ENCODE peak calls at places on chromosomes 16 and 17, in ten cellular contexts. One of them, this sample, is unnamed.
A peak's percentile ranks its signal among the peaks of the same experiment; 100 is the strongest.

GRCh38 chr17:8155341-8156173 is 3.4 kb upstream of the PER1 start:
- DNase-seq in heart right ventricle: peak; percentile 23
- DNase-seq in A549: no peak
- DNase-seq in neural progenitor cell: peak; percentile 59
- DNase-seq in heart left ventricle: no peak
- DNase-seq in neuronal stem cell: no peak
- DNase-seq in uterus: peak; percentile 39
- DNase-seq in CD8-positive, alpha-beta T cell: no peak
- DNase-seq in stomach: peak; percentile 60
- DNase-seq in dorsolateral prefrontal cortex: no peak
- DNase-seq in this sample: no peak

GRCh38 chr17:58219789-58220183 is 731 bp upstream of the MKS1 start:
- DNase-seq in uterus: no peak
- DNase-seq in heart left ventricle: no peak
- DNase-seq in stomach: no peak
- DNase-seq in dorsolateral prefrontal cortex: no peak
- DNase-seq in neural progenitor cell: no peak
- DNase-seq in A549: no peak
- DNase-seq in heart right ventricle: no peak
- DNase-seq in CD8-positive, alpha-beta T cell: no peak
- DNase-seq in neuronal stem cell: no peak
- DNase-seq in this sample: no peak

GRCh38 chr16:57721356-57721755 is 14.2 kb upstream of the KATNB1 start:
- DNase-seq in stomach: no peak
- DNase-seq in CD8-positive, alpha-beta T cell: no peak
- DNase-seq in heart left ventricle: no peak
- DNase-seq in uterus: no peak
- DNase-seq in A549: no peak
- DNase-seq in dorsolateral prefrontal cortex: no peak
- DNase-seq in heart right ventricle: no peak
- DNase-seq in neural progenitor cell: no peak
- DNase-seq in neuronal stem cell: no peak
- DNase-seq in this sample: no peak

GRCh38 chr17:42537156-42537805 is 1.2 kb downstream of the NAGLU start:
- DNase-seq in heart left ventricle: peak; percentile 26
- DNase-seq in heart right ventricle: no peak
- DNase-seq in dorsolateral prefrontal cortex: no peak
- DNase-seq in stomach: no peak
- DNase-seq in neural progenitor cell: no peak
- DNase-seq in uterus: no peak
- DNase-seq in A549: no peak
- DNase-seq in CD8-positive, alpha-beta T cell: no peak
- DNase-seq in neuronal stem cell: no peak
- DNase-seq in this sample: no peak

GRCh38 chr17:7932949-7933348 is 943 bp downstream of the CNTROB start:
- DNase-seq in stomach: peak; percentile 45
- DNase-seq in dorsolateral prefrontal cortex: no peak
- DNase-seq in heart right ventricle: no peak
- DNase-seq in uterus: peak; percentile 53
- DNase-seq in CD8-positive, alpha-beta T cell: no peak
- DNase-seq in heart left ventricle: no peak
- DNase-seq in neuronal stem cell: no peak
- DNase-seq in A549: peak; percentile 71
- DNase-seq in neural progenitor cell: peak; percentile 67
- DNase-seq in this sample: no peak

GRCh38 chr17:54992797-54993639 is 24.5 kb downstream of the STXBP4 start:
- DNase-seq in neuronal stem cell: peak; percentile 14
- DNase-seq in dorsolateral prefrontal cortex: no peak
- DNase-seq in uterus: no peak
- DNase-seq in CD8-positive, alpha-beta T cell: no peak
- DNase-seq in A549: peak; percentile 71
- DNase-seq in heart right ventricle: peak; percentile 8
- DNase-seq in neural progenitor cell: peak; percentile 63
- DNase-seq in stomach: no peak
- DNase-seq in heart left ventricle: no peak
- DNase-seq in this sample: no peak

GRCh38 chr17:550776-551175 is 163.9 kb downstream of the VPS53 start:
- DNase-seq in heart right ventricle: no peak
- DNase-seq in heart left ventricle: no peak
- DNase-seq in neuronal stem cell: no peak
- DNase-seq in stomach: no peak
- DNase-seq in dorsolateral prefrontal cortex: no peak
- DNase-seq in uterus: no peak
- DNase-seq in CD8-positive, alpha-beta T cell: no peak
- DNase-seq in A549: no peak
- DNase-seq in neural progenitor cell: no peak
- DNase-seq in this sample: no peak

GRCh38 chr16:71626858-71627213 is 852 bp downstream of the MARVELD3 start:
- DNase-seq in neural progenitor cell: peak; percentile 41
- DNase-seq in neuronal stem cell: no peak
- DNase-seq in CD8-positive, alpha-beta T cell: no peak
- DNase-seq in uterus: no peak
- DNase-seq in dorsolateral prefrontal cortex: no peak
- DNase-seq in heart left ventricle: no peak
- DNase-seq in heart right ventricle: no peak
- DNase-seq in stomach: peak; percentile 36
- DNase-seq in A549: no peak
- DNase-seq in this sample: no peak

GRCh38 chr16:30947533-30948086 is 1.3 kb upstream of the ORAI3 start:
- DNase-seq in CD8-positive, alpha-beta T cell: no peak
- DNase-seq in stomach: no peak
- DNase-seq in A549: no peak
- DNase-seq in heart right ventricle: no peak
- DNase-seq in uterus: no peak
- DNase-seq in dorsolateral prefrontal cortex: no peak
- DNase-seq in neuronal stem cell: no peak
- DNase-seq in neural progenitor cell: peak; percentile 37
- DNase-seq in heart left ventricle: no peak
- DNase-seq in this sample: no peak
- H3K4me3 ChIP-seq in CD8-positive, alpha-beta T cell: no peak overlapping the region
- H3K4me3 ChIP-seq in stomach: peak overlapping the region; percentile 69
- H3K4me3 ChIP-seq in A549: no peak overlapping the region
- H3K4me3 ChIP-seq in heart right ventricle: no peak overlapping the region
- H3K4me3 ChIP-seq in uterus: peak overlapping the region; percentile 57
- H3K4me3 ChIP-seq in dorsolateral prefrontal cortex: peak overlapping the region; percentile 87
- H3K4me3 ChIP-seq in neuronal stem cell: peak overlapping the region; percentile 70
- H3K4me3 ChIP-seq in neural progenitor cell: peak overlapping the region; percentile 96
- H3K4me3 ChIP-seq in heart left ventricle: no peak overlapping the region
- H3K4me3 ChIP-seq in this sample: no peak overlapping the region

GRCh38 chr17:81418710-81419332 is 23.6 kb downstream of the BAHCC1 start:
- DNase-seq in uterus: no peak
- DNase-seq in heart left ventricle: no peak
- DNase-seq in dorsolateral prefrontal cortex: no peak
- DNase-seq in heart right ventricle: no peak
- DNase-seq in stomach: no peak
- DNase-seq in A549: peak; percentile 84
- DNase-seq in CD8-positive, alpha-beta T cell: no peak
- DNase-seq in neuronal stem cell: no peak
- DNase-seq in neural progenitor cell: no peak
- DNase-seq in this sample: no peak

GRCh38 chr17:81417879-81418709 is 22.8 kb downstream of the BAHCC1 start:
- DNase-seq in dorsolateral prefrontal cortex: no peak
- DNase-seq in uterus: no peak
- DNase-seq in A549: no peak
- DNase-seq in neural progenitor cell: no peak
- DNase-seq in stomach: no peak
- DNase-seq in heart right ventricle: no peak
- DNase-seq in neuronal stem cell: no peak
- DNase-seq in heart left ventricle: no peak
- DNase-seq in CD8-positive, alpha-beta T cell: no peak
- DNase-seq in this sample: no peak

GRCh38 chr17:81420769-81421462 is 25.7 kb downstream of the BAHCC1 start:
- DNase-seq in neuronal stem cell: no peak
- DNase-seq in dorsolateral prefrontal cortex: peak; percentile 91
- DNase-seq in uterus: no peak
- DNase-seq in stomach: peak; percentile 82
- DNase-seq in neural progenitor cell: no peak
- DNase-seq in A549: no peak
- DNase-seq in heart right ventricle: peak; percentile 66
- DNase-seq in CD8-positive, alpha-beta T cell: no peak
- DNase-seq in heart left ventricle: peak; percentile 64
- DNase-seq in this sample: no peak

GRCh38 chr17:81419333-81419885 is 24.2 kb downstream of the BAHCC1 start:
- DNase-seq in neuronal stem cell: no peak
- DNase-seq in A549: peak; percentile 97
- DNase-seq in heart left ventricle: peak; percentile 94
- DNase-seq in CD8-positive, alpha-beta T cell: no peak
- DNase-seq in uterus: peak; percentile 90
- DNase-seq in neural progenitor cell: peak; percentile 57
- DNase-seq in dorsolateral prefrontal cortex: peak; percentile 85
- DNase-seq in stomach: peak; percentile 84
- DNase-seq in heart right ventricle: peak; percentile 95
- DNase-seq in this sample: no peak

DNA sequence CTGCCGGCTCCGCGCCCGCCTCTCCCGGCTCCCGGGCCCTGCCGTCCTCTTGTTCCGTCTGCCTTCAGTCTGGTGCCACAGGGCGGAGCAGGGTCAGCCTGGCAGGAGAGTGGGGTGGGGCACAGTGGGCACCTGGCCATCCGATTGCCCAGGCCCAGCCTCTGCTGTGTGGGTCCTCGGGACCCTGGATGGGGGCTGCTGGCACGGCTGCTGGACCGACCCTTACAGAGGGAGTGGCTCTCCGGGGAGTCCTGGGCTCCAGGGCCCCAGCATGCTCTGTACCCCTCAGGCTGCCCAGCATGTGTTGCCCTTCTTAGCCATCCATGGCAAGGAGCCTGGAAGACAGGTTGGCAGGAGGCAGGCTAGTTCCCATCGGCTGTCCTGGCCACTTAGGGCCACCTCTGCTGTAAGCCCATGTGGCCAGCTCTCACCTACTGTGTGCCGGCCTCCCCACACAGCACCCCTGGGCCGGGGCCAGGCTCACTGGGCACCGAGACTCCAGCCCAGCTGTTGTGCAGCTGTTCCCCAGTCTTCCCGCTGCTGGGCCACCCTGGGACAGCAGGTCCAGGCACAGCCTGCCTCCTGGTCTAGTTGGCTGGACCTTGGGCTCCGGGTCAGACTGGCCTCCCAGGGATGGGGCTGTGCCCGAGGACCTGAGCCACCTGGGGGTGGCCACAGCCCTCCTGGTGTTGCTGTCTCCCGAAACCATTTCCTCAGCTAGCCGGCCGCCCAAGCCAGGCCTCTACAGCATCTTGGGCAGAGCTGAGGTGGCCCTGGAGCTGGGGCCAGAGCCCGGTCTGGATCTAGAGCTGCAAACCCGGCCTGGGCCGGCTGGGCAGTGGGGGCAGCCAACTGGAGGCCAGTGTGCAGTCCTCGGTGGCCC is 24.9 kb downstream of the BAHCC1 start:
- DNase-seq in heart left ventricle: no peak
- DNase-seq in neuronal stem cell: no peak
- DNase-seq in neural progenitor cell: no peak
- DNase-seq in heart right ventricle: no peak
- DNase-seq in A549: peak; percentile 56
- DNase-seq in dorsolateral prefrontal cortex: no peak
- DNase-seq in uterus: no peak
- DNase-seq in stomach: peak; percentile 58
- DNase-seq in CD8-positive, alpha-beta T cell: no peak
- DNase-seq in this sample: no peak
- H3K27ac ChIP-seq in heart left ventricle: peak overlapping the region; percentile 92
- H3K27ac ChIP-seq in neuronal stem cell: no peak overlapping the region
- H3K27ac ChIP-seq in neural progenitor cell: no peak overlapping the region
- H3K27ac ChIP-seq in heart right ventricle: peak overlapping the region; percentile 96
- H3K27ac ChIP-seq in A549: peak overlapping the region; percentile 100
- H3K27ac ChIP-seq in dorsolateral prefrontal cortex: peak overlapping the region; percentile 89
- H3K27ac ChIP-seq in uterus: peak overlapping the region; percentile 91
- H3K27ac ChIP-seq in stomach: peak overlapping the region; percentile 93
- H3K27ac ChIP-seq in CD8-positive, alpha-beta T cell: no peak overlapping the region
- H3K27ac ChIP-seq in this sample: no peak overlapping the region

GRCh38 chr16:87206646-87207451 is 110.3 kb downstream of the C16orf95 start:
- DNase-seq in neuronal stem cell: no peak
- DNase-seq in uterus: no peak
- DNase-seq in stomach: no peak
- DNase-seq in heart left ventricle: no peak
- DNase-seq in neural progenitor cell: no peak
- DNase-seq in CD8-positive, alpha-beta T cell: no peak
- DNase-seq in heart right ventricle: no peak
- DNase-seq in A549: peak; percentile 79
- DNase-seq in dorsolateral prefrontal cortex: no peak
- DNase-seq in this sample: no peak

GRCh38 chr16:87210949-87211348 is 106.2 kb downstream of the C16orf95 start:
- DNase-seq in CD8-positive, alpha-beta T cell: no peak
- DNase-seq in uterus: no peak
- DNase-seq in dorsolateral prefrontal cortex: no peak
- DNase-seq in stomach: no peak
- DNase-seq in A549: peak; percentile 22
- DNase-seq in neuronal stem cell: no peak
- DNase-seq in heart right ventricle: no peak
- DNase-seq in neural progenitor cell: no peak
- DNase-seq in heart left ventricle: no peak
- DNase-seq in this sample: no peak

GRCh38 chr16:87209808-87210512 is 107.2 kb downstream of the C16orf95 start:
- DNase-seq in heart right ventricle: no peak
- DNase-seq in heart left ventricle: no peak
- DNase-seq in neural progenitor cell: no peak
- DNase-seq in A549: no peak
- DNase-seq in uterus: no peak
- DNase-seq in dorsolateral prefrontal cortex: no peak
- DNase-seq in stomach: no peak
- DNase-seq in neuronal stem cell: no peak
- DNase-seq in CD8-positive, alpha-beta T cell: no peak
- DNase-seq in this sample: no peak

GRCh38 chr16:87207965-87208364 is 109.2 kb downstream of the C16orf95 start:
- DNase-seq in dorsolateral prefrontal cortex: no peak
- DNase-seq in heart left ventricle: no peak
- DNase-seq in CD8-positive, alpha-beta T cell: no peak
- DNase-seq in neuronal stem cell: no peak
- DNase-seq in heart right ventricle: no peak
- DNase-seq in A549: no peak
- DNase-seq in stomach: no peak
- DNase-seq in uterus: no peak
- DNase-seq in neural progenitor cell: no peak
- DNase-seq in this sample: no peak

GRCh38 chr16:87207509-87207908 is 109.7 kb downstream of the C16orf95 start:
- DNase-seq in uterus: no peak
- DNase-seq in CD8-positive, alpha-beta T cell: no peak
- DNase-seq in heart left ventricle: no peak
- DNase-seq in A549: peak; percentile 53
- DNase-seq in stomach: no peak
- DNase-seq in neural progenitor cell: no peak
- DNase-seq in dorsolateral prefrontal cortex: no peak
- DNase-seq in neuronal stem cell: no peak
- DNase-seq in heart right ventricle: no peak
- DNase-seq in this sample: no peak
- H3K4me3 ChIP-seq in uterus: no peak overlapping the region
- H3K4me3 ChIP-seq in CD8-positive, alpha-beta T cell: no peak overlapping the region
- H3K4me3 ChIP-seq in heart left ventricle: no peak overlapping the region
- H3K4me3 ChIP-seq in A549: peak overlapping the region; percentile 13
- H3K4me3 ChIP-seq in stomach: no peak overlapping the region
- H3K4me3 ChIP-seq in neural progenitor cell: no peak overlapping the region
- H3K4me3 ChIP-seq in dorsolateral prefrontal cortex: no peak overlapping the region
- H3K4me3 ChIP-seq in neuronal stem cell: no peak overlapping the region
- H3K4me3 ChIP-seq in heart right ventricle: no peak overlapping the region
- H3K4me3 ChIP-seq in this sample: no peak overlapping the region

GRCh38 chr16:82651921-82652601 is 25.3 kb downstream of the CDH13 start:
- DNase-seq in A549: no peak
- DNase-seq in heart right ventricle: no peak
- DNase-seq in dorsolateral prefrontal cortex: no peak
- DNase-seq in neural progenitor cell: no peak
- DNase-seq in CD8-positive, alpha-beta T cell: no peak
- DNase-seq in neuronal stem cell: no peak
- DNase-seq in stomach: no peak
- DNase-seq in uterus: no peak
- DNase-seq in heart left ventricle: no peak
- DNase-seq in this sample: no peak

GRCh38 chr16:82653550-82654511 is 27.1 kb downstream of the CDH13 start:
- DNase-seq in neuronal stem cell: no peak
- DNase-seq in CD8-positive, alpha-beta T cell: peak; percentile 24
- DNase-seq in A549: peak; percentile 66
- DNase-seq in heart left ventricle: no peak
- DNase-seq in dorsolateral prefrontal cortex: no peak
- DNase-seq in neural progenitor cell: no peak
- DNase-seq in stomach: no peak
- DNase-seq in heart right ventricle: no peak
- DNase-seq in uterus: no peak
- DNase-seq in this sample: peak; percentile 41

GRCh38 chr16:82650804-82651203 is 24.0 kb downstream of the CDH13 start:
- DNase-seq in neural progenitor cell: no peak
- DNase-seq in stomach: no peak
- DNase-seq in heart right ventricle: no peak
- DNase-seq in dorsolateral prefrontal cortex: no peak
- DNase-seq in A549: no peak
- DNase-seq in CD8-positive, alpha-beta T cell: no peak
- DNase-seq in heart left ventricle: no peak
- DNase-seq in neuronal stem cell: no peak
- DNase-seq in uterus: no peak
- DNase-seq in this sample: no peak

GRCh38 chr16:82655315-82655714 is 28.5 kb downstream of the CDH13 start:
- DNase-seq in neuronal stem cell: no peak
- DNase-seq in heart right ventricle: peak; percentile 40
- DNase-seq in heart left ventricle: peak; percentile 39
- DNase-seq in CD8-positive, alpha-beta T cell: peak; percentile 63
- DNase-seq in A549: no peak
- DNase-seq in neural progenitor cell: no peak
- DNase-seq in stomach: peak; percentile 36
- DNase-seq in uterus: peak; percentile 22
- DNase-seq in dorsolateral prefrontal cortex: no peak
- DNase-seq in this sample: peak; percentile 78

DNA sequence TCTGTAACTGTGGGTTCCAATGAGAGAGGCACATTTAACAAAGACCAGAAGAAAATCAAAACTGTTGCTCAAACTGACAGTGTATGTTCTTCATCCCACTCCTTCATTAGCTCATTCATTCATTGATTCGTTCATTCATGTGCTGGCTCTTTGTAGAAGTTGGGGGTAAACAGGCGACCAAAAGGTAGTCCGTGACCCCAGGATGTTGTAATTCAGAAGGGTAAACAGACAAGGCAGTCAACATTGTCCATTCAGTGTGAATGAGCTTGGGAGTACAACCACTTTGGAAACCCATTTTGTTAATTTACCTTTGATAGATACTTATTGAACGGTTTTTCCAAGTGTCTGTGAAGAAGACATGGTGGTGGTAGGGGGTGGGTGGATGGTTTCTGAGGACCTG is 26.1 kb downstream of the CDH13 start:
- DNase-seq in heart right ventricle: no peak
- DNase-seq in heart left ventricle: no peak
- DNase-seq in neural progenitor cell: no peak
- DNase-seq in A549: no peak
- DNase-seq in CD8-positive, alpha-beta T cell: no peak
- DNase-seq in dorsolateral prefrontal cortex: no peak
- DNase-seq in uterus: no peak
- DNase-seq in stomach: no peak
- DNase-seq in neuronal stem cell: no peak
- DNase-seq in this sample: no peak
- H3K27ac ChIP-seq in heart right ventricle: peak overlapping the region; percentile 41
- H3K27ac ChIP-seq in heart left ventricle: no peak overlapping the region
- H3K27ac ChIP-seq in neural progenitor cell: no peak overlapping the region
- H3K27ac ChIP-seq in A549: no peak overlapping the region
- H3K27ac ChIP-seq in CD8-positive, alpha-beta T cell: no peak overlapping the region
- H3K27ac ChIP-seq in dorsolateral prefrontal cortex: no peak overlapping the region
- H3K27ac ChIP-seq in uterus: no peak overlapping the region
- H3K27ac ChIP-seq in stomach: no peak overlapping the region
- H3K27ac ChIP-seq in neuronal stem cell: no peak overlapping the region
- H3K27ac ChIP-seq in this sample: peak overlapping the region; percentile 76

This sample was measured in effector memory CD4-positive, alpha-beta T cell.